ENCODE peak calls at places on chromosomes 4 and X, in eight cellular contexts. O is HEK293T; P is left lung; Q is stimulated activated CD4-positive, alpha-beta T cell treated with anti-CD3 and anti-CD28 coated beads, Interleukin-12 subunit alpha, Interleukin-12 subunit beta, amount 100 ng/mL, for 48 hours; N is HFFc6; K is dorsolateral prefrontal cortex; D is MCF 10A; R is tibial nerve. X is an unnamed sample.

GRCh38 chr4:108786351-108786750 is 23.5 kb upstream of the ETNPPL start:
- DNase-seq in K (no peak), Q (no peak), R (no peak), N (no peak), O (no peak), D (no peak), P (no peak), X (no peak)

GRCh38 chr4:176387571-176387970 is 67.8 kb downstream of the SPCS3 start:
- DNase-seq in O (no peak), P (no peak), D (peak; percentile 29), Q (no peak), K (no peak), R (no peak), N (peak; percentile 32), X (no peak)

GRCh38 chr4:66430856-66431255 is 760.6 kb upstream of the EPHA5 start:
- DNase-seq in N (no peak), P (no peak), K (no peak), Q (no peak), D (no peak), O (no peak), R (no peak), X (no peak)

GRCh38 chrX:129697204-129697829 is 41.5 kb upstream of the XPNPEP2 start:
- DNase-seq in D (no peak), Q (no peak), O (no peak), K (no peak), N (no peak), R (no peak), P (no peak), X (no peak)

GRCh38 chrX:46837543-46838481 is 969 bp downstream of the RP2 start:
- DNase-seq in K (no peak), P (no peak), N (peak; percentile 23), D (peak; percentile 53), R (no peak), Q (no peak), O (no peak), X (no peak)

GRCh38 chr4:6124386-6125102 is 75.8 kb downstream of the JAKMIP1 start:
- DNase-seq in R (no peak), K (no peak), D (no peak), Q (no peak), P (no peak), N (no peak), O (no peak), X (no peak)

GRCh38 chr4:124203613-124204284 is 508.8 kb downstream of the ANKRD50 start:
- DNase-seq in Q (no peak), P (no peak), O (no peak), K (no peak), R (no peak), N (peak; percentile 70), D (no peak), X (no peak)

GRCh38 chrX:136759968-136760367 is 20.8 kb downstream of the ARHGEF6 start:
- DNase-seq in R (no peak), D (no peak), O (no peak), N (no peak), K (no peak), Q (no peak), P (no peak), X (no peak)

GRCh38 chrX:133475521-133475920 is 60.2 kb upstream of the GPC4 start:
- DNase-seq in O (no peak), K (no peak), R (no peak), N (no peak), P (no peak), D (no peak), Q (no peak), X (no peak)

GRCh38 chr4:176031927-176032326 is 33.7 kb upstream of the WDR17 start:
- DNase-seq in R (no peak), P (no peak), K (no peak), Q (no peak), N (no peak), D (peak; percentile 13), O (no peak), X (no peak)

GRCh38 chr4:3700736-3701135 is 65.4 kb upstream of the ADRA2C start:
- DNase-seq in Q (no peak), K (peak; percentile 19), O (no peak), D (no peak), R (no peak), P (peak; percentile 46), N (no peak), X (no peak)

GRCh38 chrX:10579753-10580060 is 40.7 kb downstream of the MID1 start:
- DNase-seq in R (no peak), O (no peak), N (no peak), P (no peak), D (no peak), K (no peak), Q (no peak), X (peak; percentile 12)

GRCh38 chr4:2667428-2667827 is 88.7 kb downstream of the TNIP2 start:
- DNase-seq in R (no peak), N (no peak), Q (no peak), O (no peak), D (no peak), P (no peak), K (no peak), X (no peak)

GRCh38 chr4:146302833-146303232 is 88.5 kb downstream of the REELD1 start:
- DNase-seq in K (no peak), R (no peak), P (no peak), O (no peak), D (no peak), Q (no peak), N (no peak), X (no peak)

GRCh38 chr4:37793562-37793961 is 32.9 kb upstream of the PGM2 start:
- DNase-seq in O (no peak), P (no peak), K (no peak), R (no peak), Q (no peak), D (peak; percentile 46), N (peak; percentile 13), X (peak; percentile 17)

GRCh38 chr4:188428935-188429334 is 289.7 kb downstream of the TRIML1 start:
- DNase-seq in K (no peak), O (no peak), P (no peak), Q (no peak), N (no peak), R (no peak), D (peak; percentile 71), X (no peak)

GRCh38 chr4:101277661-101278060 is 69.7 kb downstream of the PPP3CA start:
- DNase-seq in O (no peak), P (no peak), K (no peak), N (peak; percentile 74), R (no peak), Q (no peak), D (no peak), X (peak; percentile 22)

GRCh38 chrX:40261955-40262596 is 164.3 kb upstream of the BCOR start:
- DNase-seq in D (no peak), K (no peak), P (no peak), O (no peak), R (no peak), Q (no peak), N (no peak), X (no peak)

GRCh38 chr4:80101768-80102116 is 28.7 kb upstream of the ANTXR2 start:
- DNase-seq in P (no peak), O (no peak), D (peak; percentile 50), N (no peak), Q (no peak), K (no peak), R (no peak), X (no peak)

GRCh38 chr4:151922306-151922705 is 161.5 kb upstream of the GATB start:
- DNase-seq in R (no peak), D (peak; percentile 9), P (no peak), N (peak; percentile 18), K (no peak), Q (no peak), O (no peak), X (peak; percentile 27)

GRCh38 chr4:26916195-26916594 is 55.6 kb downstream of the STIM2 start:
- DNase-seq in K (no peak), R (no peak), P (no peak), D (peak; percentile 17), Q (no peak), N (no peak), O (no peak), X (peak; percentile 18)

GRCh38 chr4:184978211-184978610 is 40.1 kb upstream of the HELT start:
- DNase-seq in N (no peak), K (no peak), D (peak; percentile 81), R (no peak), P (no peak), O (no peak), Q (no peak), X (no peak)

GRCh38 chr4:138090145-138090917 is 151.8 kb downstream of the SLC7A11 start:
- DNase-seq in D (peak; percentile 90), R (peak; percentile 77), K (no peak), O (peak; percentile 74), Q (no peak), P (no peak), N (peak; percentile 79), X (peak; percentile 82)

GRCh38 chr4:106914223-106914622 is 121.9 kb downstream of the DKK2 start:
- DNase-seq in P (no peak), D (no peak), N (no peak), K (no peak), R (no peak), Q (no peak), O (no peak), X (peak; percentile 16)

GRCh38 chr4:158259955-158260575 is 49.8 kb downstream of the TMEM144 start:
- DNase-seq in O (no peak), N (peak; percentile 29), Q (no peak), K (no peak), D (peak; percentile 56), R (no peak), P (no peak), X (no peak)

GRCh38 chrX:130114141-130114561 is 3.9 kb upstream of the ELF4 start:
- DNase-seq in R (no peak), P (no peak), K (no peak), O (no peak), D (peak; percentile 76), N (no peak), Q (no peak), X (no peak)

GRCh38 chr4:143260750-143261149 is 75.9 kb upstream of the GAB1 start:
- DNase-seq in N (peak; percentile 6), K (no peak), O (no peak), P (no peak), Q (no peak), D (no peak), R (no peak), X (no peak)

GRCh38 chr4:69831646-69832325 is 28.2 kb downstream of the SULT1E1 start:
- DNase-seq in O (no peak), N (no peak), D (no peak), P (peak; percentile 80), R (no peak), Q (no peak), K (no peak), X (no peak)

GRCh38 chr4:43990968-43991367 is 457.6 kb downstream of the KCTD8 start:
- DNase-seq in P (no peak), D (no peak), N (no peak), R (no peak), O (no peak), Q (no peak), K (no peak), X (no peak)

X was measured in AG20443.